ENCODE peak calls at places on chromosomes 12 and 14, in six cellular contexts. K is DND-41, N is neural progenitor cell, F is fibroblast of lung, R is GM23338, Q is GM23248. E is an unnamed sample.
A peak's percentile ranks its signal among the peaks of the same experiment; 100 is the strongest.

GRCh38 chr12:122096591-122097149 is 18.1 kb downstream of the MLXIP start:
- DNase-seq in K (no peak), N (no peak), F (peak; percentile 78), R (no peak), Q (peak; percentile 76), E (no peak)

GRCh38 chr12:39959016-39959415 is 146.9 kb downstream of the SLC2A13 start:
- DNase-seq in K (no peak), N (no peak), F (no peak), R (no peak), Q (no peak), E (no peak)

GRCh38 chr12:104547239-104547638 is 90.5 kb downstream of the CHST11 start:
- DNase-seq in K (no peak), N (no peak), F (no peak), R (no peak), Q (no peak), E (no peak)

GRCh38 chr14:22545842-22546721 is 42.9 kb downstream of the DAD1 start:
- DNase-seq in K (no peak), N (peak; percentile 50), F (peak; percentile 86), R (no peak), Q (peak; percentile 91), E (peak; percentile 54)

GRCh38 chr14:31568671-31569070 is 7.5 kb downstream of the NUBPL start:
- DNase-seq in K (no peak), N (no peak), F (peak; percentile 73), R (no peak), Q (peak; percentile 69), E (no peak)

GRCh38 chr14:75568791-75569190 is 9.6 kb upstream of the FLVCR2 start:
- DNase-seq in K (no peak), N (no peak), F (no peak), R (no peak), Q (no peak), E (no peak)

GRCh38 chr12:6312529-6313325 is 2.2 kb downstream of the PLEKHG6 start:
- DNase-seq in K (no peak), N (peak; percentile 67), F (no peak), R (peak; percentile 68), Q (peak; percentile 49), E (peak; percentile 83)

GRCh38 chr12:288687-289086 is 26.1 kb upstream of the SLC6A13 start:
- DNase-seq in K (no peak), N (no peak), F (peak; percentile 14), R (no peak), Q (peak; percentile 92), E (no peak)

GRCh38 chr14:85402546-85403162 is 127.3 kb upstream of the FLRT2 start:
- DNase-seq in K (no peak), N (no peak), F (no peak), R (no peak), Q (no peak), E (no peak)

GRCh38 chr12:22971771-22972191 is 346.8 kb downstream of the ETNK1 start:
- DNase-seq in K (no peak), N (no peak), F (peak; percentile 89), R (no peak), Q (peak; percentile 39), E (no peak)

GRCh38 chr12:20300457-20300856 is 67.9 kb upstream of the PDE3A start:
- DNase-seq in K (no peak), N (no peak), F (no peak), R (no peak), Q (no peak), E (no peak)

GRCh38 chr12:29599397-29599796 is 101.9 kb upstream of the OVCH1 start:
- DNase-seq in K (no peak), N (no peak), F (peak; percentile 33), R (no peak), Q (peak; percentile 83), E (no peak)

GRCh38 chr14:30339311-30339901 is 219.6 kb upstream of the G2E3 start:
- DNase-seq in K (no peak), N (peak; percentile 5), F (no peak), R (no peak), Q (no peak), E (no peak)

GRCh38 chr12:120230326-120230973 is 29.5 kb upstream of the RPLP0 start:
- DNase-seq in K (no peak), N (peak; percentile 94), F (peak; percentile 96), R (peak; percentile 100), Q (peak; percentile 94), E (peak; percentile 94)

GRCh38 chr14:81341405-81342180 is 58.5 kb downstream of the STON2 start:
- DNase-seq in K (no peak), N (no peak), F (no peak), R (no peak), Q (no peak), E (no peak)

GRCh38 chr12:24780969-24781368 is 167.9 kb downstream of the BCAT1 start:
- DNase-seq in K (no peak), N (peak; percentile 8), F (peak; percentile 45), R (peak; percentile 27), Q (peak; percentile 42), E (no peak)

GRCh38 chr14:68961361-68961760 is 17.7 kb downstream of the ACTN1 start:
- DNase-seq in K (no peak), N (no peak), F (no peak), R (no peak), Q (no peak), E (no peak)

GRCh38 chr12:106942775-106943174 is 12.9 kb upstream of the TMEM263 start:
- DNase-seq in K (no peak), N (no peak), F (no peak), R (no peak), Q (no peak), E (no peak)

GRCh38 chr12:116673713-116674112 is 64.2 kb downstream of the SPRING1 start:
- DNase-seq in K (peak; percentile 60), N (peak; percentile 34), F (no peak), R (peak; percentile 64), Q (peak; percentile 15), E (no peak)

GRCh38 chr12:62435337-62436163 is 31.1 kb upstream of the MON2 start:
- DNase-seq in K (no peak), N (peak; percentile 84), F (peak; percentile 74), R (peak; percentile 90), Q (peak; percentile 81), E (peak; percentile 80)

GRCh38 chr14:41865894-41866293 is 259.2 kb downstream of the LRFN5 start:
- DNase-seq in K (no peak), N (no peak), F (no peak), R (no peak), Q (no peak), E (no peak)

GRCh38 chr14:51612449-51612848 is 39.3 kb upstream of the FRMD6 start:
- DNase-seq in K (no peak), N (no peak), F (no peak), R (no peak), Q (peak; percentile 24), E (no peak)

GRCh38 chr12:12821975-12822374 is 8.8 kb downstream of the DDX47 start:
- DNase-seq in K (no peak), N (no peak), F (no peak), R (no peak), Q (no peak), E (no peak)

GRCh38 chr14:58876613-58877012 is 238.9 kb downstream of the DACT1 start:
- DNase-seq in K (no peak), N (no peak), F (peak; percentile 95), R (no peak), Q (peak; percentile 71), E (no peak)

GRCh38 chr12:870378-870777 is 79.1 kb downstream of the RAD52 start:
- DNase-seq in K (peak; percentile 13), N (no peak), F (no peak), R (no peak), Q (no peak), E (no peak)

GRCh38 chr14:39423793-39424192 is 8.4 kb downstream of the FBXO33 start:
- DNase-seq in K (no peak), N (no peak), F (no peak), R (no peak), Q (no peak), E (no peak)

GRCh38 chr12:30417697-30418231 is 277.9 kb downstream of the IPO8 start:
- DNase-seq in K (no peak), N (no peak), F (peak; percentile 85), R (no peak), Q (peak; percentile 96), E (no peak)

GRCh38 chr14:72070458-72070857 is 138.2 kb downstream of the RGS6 start:
- DNase-seq in K (no peak), N (no peak), F (no peak), R (no peak), Q (no peak), E (no peak)

GRCh38 chr14:34063042-34063441 is 112.2 kb upstream of the EGLN3 start:
- DNase-seq in K (no peak), N (no peak), F (no peak), R (no peak), Q (no peak), E (no peak)
- H3K27ac ChIP-seq in K (no peak overlapping the region), N (no peak overlapping the region), F (no peak overlapping the region), R (no peak overlapping the region), Q (no peak overlapping the region), E (peak overlapping the region; percentile 55)

DNA sequence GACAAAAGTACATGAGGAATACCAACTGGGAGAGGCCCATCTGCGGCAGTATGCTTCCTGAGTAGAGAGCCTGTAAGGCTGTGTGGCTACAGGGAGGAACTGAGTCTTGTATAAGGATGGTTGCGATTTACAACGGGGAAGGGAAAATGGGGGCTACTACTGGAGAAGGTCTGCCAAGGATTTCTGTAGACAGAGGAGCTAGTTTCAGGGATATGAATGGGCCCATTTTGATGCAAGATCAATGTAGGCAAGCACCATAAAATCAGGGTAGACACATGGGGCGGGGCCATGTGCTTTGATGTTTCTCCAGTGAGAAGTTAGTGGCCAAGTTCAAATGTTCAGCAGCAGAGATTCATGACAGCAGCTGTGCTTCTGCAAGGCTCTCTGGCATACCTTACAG is 149.4 kb downstream of the GPR65 start:
- DNase-seq in K (no peak), N (no peak), F (no peak), R (no peak), Q (no peak), E (no peak)
- TF ChIP-seq EZH2 in K (no peak), N (no peak), F (no peak), R (no peak), Q (no peak), E (no peak)

DNA sequence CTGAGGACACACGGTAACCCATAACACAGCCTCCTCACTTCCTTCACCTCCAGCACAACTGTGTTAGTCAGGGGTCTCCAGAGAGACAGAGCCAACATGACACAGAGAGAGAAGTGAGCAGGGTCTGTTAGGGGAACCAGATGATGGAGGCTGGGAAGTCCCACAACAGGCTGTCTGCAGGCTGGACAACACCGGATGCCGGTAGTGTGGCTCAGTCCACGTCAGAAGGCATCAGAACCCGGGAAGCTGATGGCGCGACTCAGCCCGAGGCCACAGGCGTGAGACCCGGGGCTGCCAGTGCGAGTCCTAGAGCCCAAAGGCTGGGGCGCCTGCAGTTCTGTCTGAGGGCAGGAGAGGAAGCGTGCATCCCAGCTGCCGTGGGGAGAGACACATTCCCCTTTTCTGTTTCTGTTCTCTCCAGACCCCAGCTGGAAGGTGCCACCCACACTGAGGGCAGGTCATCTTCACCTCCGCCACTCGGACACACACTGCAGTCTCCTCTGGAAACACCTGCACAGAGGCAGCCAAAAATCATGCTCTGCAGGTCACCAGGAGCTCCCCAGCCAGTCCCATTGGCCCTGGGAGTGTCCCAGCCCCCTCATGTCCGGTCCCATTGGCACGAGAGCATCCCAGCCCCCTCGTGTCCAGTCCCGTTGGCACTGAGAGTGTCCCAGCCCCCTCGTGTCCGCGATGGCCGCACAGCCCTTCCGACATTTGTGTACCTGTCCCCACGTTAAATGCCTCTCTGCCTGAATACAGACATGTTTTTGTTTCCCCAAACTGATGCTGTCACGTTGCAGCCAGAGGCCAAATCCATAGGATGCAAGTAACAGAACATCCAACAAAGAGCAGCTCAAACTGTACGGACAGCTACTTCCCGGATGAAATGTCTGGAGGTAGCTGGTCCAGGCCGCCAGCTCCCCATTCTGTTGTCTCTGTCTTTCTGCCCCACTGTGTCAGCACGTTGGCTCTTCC is 7.9 kb upstream of the FBRSL1 start:
- DNase-seq in K (no peak), N (no peak), F (no peak), R (no peak), Q (no peak), E (no peak)
- H3K27me3 ChIP-seq in K (no peaks in the 10 kb centered on the region), N (peaks cover 97% of the 10 kb centered on the region), F (no peaks in the 10 kb centered on the region), R (peaks cover 89% of the 10 kb centered on the region), Q (peaks cover 4% of the 10 kb centered on the region), E (peaks cover 16% of the 10 kb centered on the region)

GRCh38 chr14:61530296-61530695 is 165.0 kb upstream of the HIF1A start:
- DNase-seq in K (no peak), N (no peak), F (no peak), R (no peak), Q (no peak), E (no peak)
- H3K27ac ChIP-seq in K (no peak overlapping the region), N (no peak overlapping the region), F (no peak overlapping the region), R (no peak overlapping the region), Q (no peak overlapping the region), E (no peak overlapping the region)

E was measured in hepatocyte.